ENCODE peak calls at places on chromosomes 16 and 17, in nine cellular contexts. X is choroid plexus epithelial cell, F is fibroblast of mammary gland, M is left lung, G is tibial nerve, H is ascending aorta, Y is AG09309, A is AG10803, B is fibroblast of the aortic adventitia. P is an unnamed sample.
A peak's percentile ranks its signal among the peaks of the same experiment; 100 is the strongest.

GRCh38 chr17:8121531-8122390 is 2.1 kb downstream of the HES7 start:
- DNase-seq in B (peak; percentile 45), Y (no peak), A (peak; percentile 56), M (no peak), H (no peak), X (peak; percentile 52), F (peak; percentile 58), G (peak; percentile 22), P (no peak)

GRCh38 chr17:42720996-42721583 is 23.8 kb downstream of the EZH1 start:
- DNase-seq in B (peak; percentile 85), Y (peak; percentile 29), H (no peak), A (peak; percentile 63), F (peak; percentile 76), G (peak; percentile 86), M (no peak), X (peak; percentile 85), P (no peak)

GRCh38 chr17:81277938-81278693 is 17.0 kb downstream of the SLC38A10 start:
- DNase-seq in B (peak; percentile 76), Y (no peak), A (no peak), F (peak; percentile 27), G (no peak), X (no peak), H (no peak), M (no peak), P (no peak)

GRCh38 chr17:5000237-5000639 is 2.5 kb downstream of the KIF1C start:
- DNase-seq in B (peak; percentile 51), M (peak; percentile 65), X (no peak), A (peak; percentile 46), Y (no peak), G (no peak), H (peak; percentile 63), F (peak; percentile 27), P (peak; percentile 94)

GRCh38 chr16:57564571-57565270 is 22.3 kb downstream of the ADGRG5 start:
- DNase-seq in X (peak; percentile 76), M (no peak), F (peak; percentile 51), B (peak; percentile 24), A (no peak), Y (no peak), G (no peak), H (no peak), P (no peak)

GRCh38 chr17:43829738-43830137 is 3.2 kb downstream of the MPP3 start:
- DNase-seq in X (no peak), B (no peak), M (no peak), G (no peak), F (no peak), A (no peak), Y (no peak), H (no peak), P (no peak)

GRCh38 chr16:68290455-68290854 is 20.3 kb downstream of the SLC7A6OS start:
- DNase-seq in G (no peak), X (no peak), H (no peak), M (no peak), A (no peak), F (no peak), B (no peak), Y (no peak), P (no peak)

GRCh38 chr16:57349212-57350031 is 9.2 kb upstream of the CCL22 start:
- DNase-seq in B (no peak), M (no peak), H (no peak), G (no peak), X (no peak), Y (no peak), F (no peak), A (no peak), P (no peak)

GRCh38 chr17:68981288-68981687 is 26.1 kb upstream of the ABCA8 start:
- DNase-seq in H (peak; percentile 13), Y (peak; percentile 74), F (peak; percentile 94), X (peak; percentile 93), B (peak; percentile 88), G (peak; percentile 84), A (peak; percentile 81), M (no peak), P (peak; percentile 74)

GRCh38 chr17:77449908-77450741 is 309.4 kb downstream of the SEC14L1 start:
- DNase-seq in H (no peak), X (peak; percentile 74), B (peak; percentile 53), F (peak; percentile 87), Y (no peak), A (peak; percentile 62), M (no peak), G (peak; percentile 73), P (peak; percentile 64)

GRCh38 chr17:77450742-77451270 is 310.0 kb downstream of the SEC14L1 start:
- DNase-seq in M (no peak), G (no peak), F (no peak), B (no peak), Y (no peak), A (no peak), H (no peak), X (no peak), P (no peak)

GRCh38 chr17:77451271-77451893 is 310.6 kb downstream of the SEC14L1 start:
- DNase-seq in B (peak; percentile 62), A (peak; percentile 44), H (no peak), G (peak; percentile 68), Y (no peak), X (peak; percentile 77), F (peak; percentile 71), M (peak; percentile 71), P (peak; percentile 78)

GRCh38 chr17:77453613-77454559 is 313.1 kb downstream of the SEC14L1 start:
- DNase-seq in M (no peak), X (no peak), B (no peak), H (no peak), G (no peak), F (no peak), Y (no peak), A (no peak), P (no peak)

DNA sequence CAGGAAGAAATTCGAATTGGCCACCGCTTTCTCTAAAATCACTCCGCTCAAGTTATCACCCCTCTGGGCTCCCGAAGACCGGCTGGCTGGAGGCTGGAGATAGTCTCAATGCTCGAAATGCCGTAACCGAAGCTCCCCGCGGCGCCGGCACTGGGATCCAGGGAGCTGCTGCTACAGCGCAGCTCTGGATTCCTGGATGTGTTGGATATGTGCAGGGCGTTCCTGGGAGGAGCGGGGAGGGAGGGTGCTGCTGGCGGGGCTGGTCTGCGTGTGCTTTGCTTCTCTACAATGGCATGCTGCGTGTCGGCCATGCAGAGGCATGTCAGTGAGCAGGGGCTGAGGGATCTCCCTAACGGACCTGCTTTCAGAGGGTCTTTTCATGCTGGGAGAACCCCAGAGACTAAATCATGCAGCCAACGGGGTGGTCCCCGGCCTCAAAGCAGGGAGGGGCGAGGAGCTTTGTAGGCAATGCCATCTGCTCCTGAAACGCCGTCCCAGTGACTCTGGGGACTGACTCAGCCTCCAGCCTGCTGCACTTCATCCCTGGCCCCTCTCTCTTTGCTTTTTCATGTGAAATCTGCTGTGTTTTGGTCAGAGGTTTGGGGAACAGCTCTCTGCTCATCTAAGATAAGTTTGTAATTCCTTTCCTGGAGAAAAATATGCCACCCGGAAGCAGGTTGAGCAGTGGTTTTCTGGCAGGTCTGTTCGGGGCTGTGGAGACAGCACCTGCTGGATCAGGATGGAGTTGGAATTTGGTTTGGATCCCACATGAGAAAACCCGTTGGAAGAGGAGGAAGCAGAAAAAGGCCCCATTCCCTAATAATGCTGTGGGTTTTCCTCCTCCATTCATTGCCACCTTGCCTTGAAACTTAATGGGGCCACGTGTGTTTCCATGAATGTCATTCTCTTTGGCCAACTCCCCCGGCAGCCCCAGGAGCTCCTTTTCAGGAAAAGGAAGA is 311.4 kb downstream of the SEC14L1 start:
- DNase-seq in H (no peak), M (no peak), A (peak; percentile 75), F (peak; percentile 67), Y (no peak), B (peak; percentile 79), G (peak; percentile 67), X (peak; percentile 68), P (peak; percentile 84)
- H3K4me3 ChIP-seq in H (peak overlapping the region; percentile 71), M (peak overlapping the region; percentile 37), A (peak overlapping the region; percentile 54), F (peak overlapping the region; percentile 44), Y (peak overlapping the region; percentile 34), B (peak overlapping the region; percentile 61), G (peak overlapping the region; percentile 68), X (peak overlapping the region; percentile 57), P (peak overlapping the region; percentile 47)

DNA sequence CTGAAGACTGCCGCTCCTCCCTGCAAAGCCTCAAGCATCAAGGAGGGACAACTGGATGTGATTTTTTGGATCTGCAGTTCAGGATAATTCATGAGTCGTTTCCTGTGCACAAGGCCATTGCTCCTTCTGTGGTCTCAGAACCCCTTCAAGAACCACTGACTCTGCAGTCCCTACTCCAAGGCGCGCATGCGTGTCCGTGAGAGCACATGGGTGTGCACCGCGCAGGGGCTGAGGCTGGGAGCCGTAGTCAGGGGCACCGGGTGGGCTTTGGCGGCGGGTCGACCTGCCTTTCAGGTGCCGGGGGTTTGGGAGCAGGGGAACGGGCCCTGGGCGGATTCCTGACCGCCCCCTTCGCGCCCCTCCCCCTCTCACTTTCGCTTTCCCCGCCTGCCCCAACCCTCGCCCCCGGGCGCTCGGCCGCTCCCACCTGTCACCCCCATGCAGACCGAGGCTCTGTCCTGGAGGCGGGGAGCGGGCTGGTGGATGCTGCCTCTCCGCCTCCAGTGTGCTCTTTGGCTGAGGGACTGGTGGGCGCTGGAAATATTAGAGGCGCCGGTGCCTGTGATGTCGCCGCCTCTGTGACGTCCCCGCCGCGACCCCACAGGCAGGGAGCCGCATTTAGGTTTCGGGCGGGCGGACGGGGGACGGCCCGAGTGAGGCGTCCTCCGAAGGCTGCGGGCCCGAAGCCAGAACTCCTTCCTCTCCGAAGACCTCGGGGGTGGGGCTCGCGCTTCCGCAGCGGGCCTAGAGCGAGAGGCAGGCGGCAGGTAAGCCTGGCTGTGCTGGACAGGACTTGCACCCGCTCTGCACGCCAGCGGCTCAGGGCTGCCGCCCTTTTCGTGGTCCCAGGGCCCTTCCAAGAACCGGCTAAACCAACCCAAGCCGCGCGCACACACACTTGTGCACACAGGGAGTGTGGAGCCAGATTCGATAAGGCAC is at the start of gene SPATA32:
- DNase-seq in M (peak; percentile 72), Y (no peak), F (no peak), G (no peak), X (peak; percentile 45), H (no peak), A (peak; percentile 17), B (peak; percentile 24), P (peak; percentile 60)
- H3K4me3 ChIP-seq in M (peak within 1 kb of the TSS; percentile 55), Y (no peak within 1 kb of the TSS), F (peak within 1 kb of the TSS; percentile 29), G (peak within 1 kb of the TSS; percentile 70), X (peak within 1 kb of the TSS; percentile 56), H (peak within 1 kb of the TSS; percentile 81), A (peak within 1 kb of the TSS; percentile 63), B (peak within 1 kb of the TSS; percentile 58), P (peak within 1 kb of the TSS; percentile 67)

DNA sequence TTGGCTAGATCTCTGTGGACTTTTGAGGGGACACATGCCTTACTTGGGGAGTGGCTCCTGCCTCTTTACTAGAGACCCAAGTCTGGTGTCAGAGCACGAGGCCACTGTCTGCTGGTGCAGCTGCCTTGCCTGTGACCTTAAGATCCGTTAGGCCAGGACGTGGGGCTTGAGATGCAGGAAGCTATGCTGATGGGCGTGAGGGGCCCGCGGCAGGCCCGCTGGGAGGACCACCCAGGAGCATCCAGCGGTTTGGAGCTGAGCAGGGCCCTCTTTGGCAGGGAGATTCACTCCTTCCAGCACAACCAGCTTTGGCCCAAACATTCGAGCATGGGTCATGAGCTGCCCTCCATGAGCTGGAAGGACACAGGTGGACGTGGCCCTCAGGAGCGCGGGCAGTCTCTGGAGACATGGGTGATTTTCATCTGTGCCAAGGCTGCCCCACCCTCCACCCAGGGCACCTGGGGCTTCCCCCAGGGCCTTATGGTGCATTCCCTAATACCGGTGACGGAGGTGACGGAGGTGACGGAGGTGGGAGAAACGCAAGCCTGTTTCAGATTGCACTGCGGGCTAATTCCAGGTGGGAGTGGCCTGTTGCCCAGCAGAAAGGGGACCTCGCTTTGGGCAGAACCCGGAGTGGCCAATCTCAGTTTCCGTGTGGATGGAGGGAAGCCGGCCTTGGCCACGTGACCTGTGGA is 12.7 kb downstream of the LGALS3BP start:
- DNase-seq in G (no peak), A (no peak), Y (no peak), B (no peak), H (no peak), M (no peak), X (no peak), F (no peak), P (no peak)
- H3K4me3 ChIP-seq in G (no peak overlapping the region), A (no peak overlapping the region), Y (no peak overlapping the region), B (no peak overlapping the region), H (no peak overlapping the region), M (no peak overlapping the region), X (no peak overlapping the region), F (no peak overlapping the region), P (no peak overlapping the region)

GRCh38 chr17:39604911-39605491 is 2.7 kb downstream of the NEUROD2 start:
- DNase-seq in B (no peak), X (no peak), A (no peak), F (no peak), G (no peak), Y (no peak), H (no peak), M (no peak), P (no peak)
- H3K4me3 ChIP-seq in B (no peak overlapping the region), X (no peak overlapping the region), A (no peak overlapping the region), F (no peak overlapping the region), G (no peak overlapping the region), Y (no peak overlapping the region), H (peak overlapping the region; percentile 54), M (no peak overlapping the region), P (no peak overlapping the region)